ENCODE peak calls at places on chromosome 11, in five cellular contexts. J is ovary, I is testis, L is breast epithelium, V is NB4. D is an unnamed sample.

GRCh38 chr11:108432783-108433182 is 34.5 kb downstream of the C11orf65 start:
- DNase-seq in J (no peak), I (no peak), L (no peak), V (no peak), D (no peak)

GRCh38 chr11:34790620-34791019 is 125.6 kb downstream of the APIP start:
- DNase-seq in J (no peak), I (no peak), L (no peak), V (peak), D (no peak)

GRCh38 chr11:44308256-44308922 is 1.6 kb downstream of the ALX4 start:
- DNase-seq in J (no peak), I (no peak), L (no peak), V (no peak), D (no peak)

GRCh38 chr11:131672191-131672590 is 301.8 kb downstream of the NTM start:
- DNase-seq in J (peak), I (no peak), L (no peak), V (no peak), D (no peak)

GRCh38 chr11:113341388-113342165 is 27.2 kb downstream of the TTC12 start:
- DNase-seq in J (no peak), I (no peak), L (no peak), V (no peak), D (no peak)

GRCh38 chr11:128422576-128423370 is 164.6 kb downstream of the ETS1 start:
- DNase-seq in J (no peak), I (no peak), L (no peak), V (peak), D (no peak)

GRCh38 chr11:2473361-2474058 is 28.7 kb downstream of the KCNQ1 start:
- DNase-seq in J (no peak), I (no peak), L (no peak), V (no peak), D (no peak)

GRCh38 chr11:86931059-86931964 is 23.9 kb downstream of the FZD4 start:
- DNase-seq in J (no peak), I (no peak), L (no peak), V (no peak), D (no peak)

GRCh38 chr11:13958596-13958995 is 3.9 kb upstream of the SPON1 start:
- DNase-seq in J (no peak), I (no peak), L (no peak), V (no peak), D (no peak)

GRCh38 chr11:19441752-19442553 is 201.2 kb upstream of the E2F8 start:
- DNase-seq in J (no peak), I (no peak), L (no peak), V (peak), D (peak)

GRCh38 chr11:105032495-105032894 is 2.4 kb downstream of the CASP1 start:
- DNase-seq in J (no peak), I (no peak), L (no peak), V (no peak), D (no peak)

GRCh38 chr11:34466802-34467488 is 28.2 kb downstream of the CAT start:
- DNase-seq in J (no peak), I (no peak), L (no peak), V (no peak), D (no peak)

GRCh38 chr11:114928260-114928870 is 250.0 kb downstream of the NXPE2 start:
- DNase-seq in J (no peak), I (no peak), L (no peak), V (no peak), D (no peak)

GRCh38 chr11:101466352-101466751 is 117.5 kb downstream of the TRPC6 start:
- DNase-seq in J (no peak), I (no peak), L (no peak), V (no peak), D (no peak)

GRCh38 chr11:121451178-121451981 is 734 bp upstream of the SORL1 start:
- DNase-seq in J (no peak), I (no peak), L (no peak), V (peak), D (no peak)

GRCh38 chr11:122235615-122236014 is 119.6 kb upstream of the BLID start:
- DNase-seq in J (no peak), I (no peak), L (no peak), V (no peak), D (no peak)

GRCh38 chr11:88478136-88478785 is 140.7 kb upstream of the CTSC start:
- DNase-seq in J (no peak), I (no peak), L (no peak), V (no peak), D (no peak)

GRCh38 chr11:45607995-45608394 is 57.4 kb downstream of the CHST1 start:
- DNase-seq in J (no peak), I (no peak), L (no peak), V (peak), D (no peak)

GRCh38 chr11:117978982-117979381 is 7.2 kb upstream of the IL10RA start:
- DNase-seq in J (no peak), I (no peak), L (no peak), V (no peak), D (no peak)

GRCh38 chr11:126282361-126282741 is 542 bp upstream of the TIRAP start:
- DNase-seq in J (peak), I (peak), L (no peak), V (no peak), D (no peak)

GRCh38 chr11:134654161-134654915 is 242.3 kb upstream of the B3GAT1 start:
- DNase-seq in J (no peak), I (no peak), L (peak), V (no peak), D (no peak)

GRCh38 chr11:78753297-78753696 is 178.6 kb upstream of the NARS2 start:
- DNase-seq in J (no peak), I (no peak), L (no peak), V (no peak), D (no peak)

GRCh38 chr11:107713009-107713408 is 1.2 kb upstream of the SLN start:
- DNase-seq in J (no peak), I (no peak), L (no peak), V (no peak), D (no peak)

GRCh38 chr11:58513747-58514367 is 6.0 kb upstream of the OR5B21 start:
- DNase-seq in J (no peak), I (peak), L (no peak), V (peak), D (no peak)

GRCh38 chr11:108616549-108616948 is 23.0 kb upstream of the EXPH5 start:
- DNase-seq in J (no peak), I (no peak), L (no peak), V (no peak), D (no peak)

GRCh38 chr11:126140932-126141291 is 70.5 kb downstream of the RPUSD4 start:
- DNase-seq in J (peak), I (peak), L (peak), V (no peak), D (no peak)

GRCh38 chr11:1873048-1873812 is 18.5 kb downstream of the PRR33 start:
- DNase-seq in J (peak), I (no peak), L (no peak), V (no peak), D (no peak)

GRCh38 chr11:18050853-18051252 is 4.8 kb upstream of the TPH1 start:
- DNase-seq in J (no peak), I (no peak), L (no peak), V (peak), D (no peak)

GRCh38 chr11:3183523-3183922 is 18.4 kb upstream of the OSBPL5 start:
- DNase-seq in J (no peak), I (no peak), L (no peak), V (no peak), D (no peak)

GRCh38 chr11:35305670-35306382 is 113.5 kb downstream of the SLC1A2 start:
- DNase-seq in J (no peak), I (no peak), L (no peak), V (peak), D (no peak)

GRCh38 chr11:104075091-104075490 is 38.7 kb downstream of the DDI1 start:
- DNase-seq in J (no peak), I (no peak), L (no peak), V (no peak), D (no peak)

GRCh38 chr11:126645206-126645605 is 289.7 kb downstream of the ST3GAL4 start:
- DNase-seq in J (no peak), I (no peak), L (no peak), V (no peak), D (no peak)

GRCh38 chr11:123550620-123550917 is 103.9 kb downstream of the SCN3B start:
- DNase-seq in J (no peak), I (no peak), L (no peak), V (no peak), D (no peak)

GRCh38 chr11:62400760-62401159 is 18.1 kb upstream of the SCGB1A1 start:
- DNase-seq in J (peak), I (peak), L (peak), V (no peak), D (no peak)

GRCh38 chr11:27497284-27497866 is 9.2 kb downstream of the LIN7C start:
- DNase-seq in J (no peak), I (no peak), L (no peak), V (peak), D (no peak)

GRCh38 chr11:18352581-18352980 is 30.2 kb downstream of the GTF2H1 start:
- DNase-seq in J (no peak), I (no peak), L (no peak), V (no peak), D (no peak)

GRCh38 chr11:104394508-104394907 is 230.6 kb upstream of the PDGFD start:
- DNase-seq in J (no peak), I (no peak), L (no peak), V (no peak), D (no peak)

GRCh38 chr11:123653997-123654565 is 343 bp downstream of the SCN3B start:
- DNase-seq in J (peak), I (peak), L (peak), V (peak), D (no peak)

GRCh38 chr11:132519226-132519860 is 1013.0 kb downstream of the OPCML start:
- DNase-seq in J (no peak), I (no peak), L (no peak), V (no peak), D (no peak)

DNA sequence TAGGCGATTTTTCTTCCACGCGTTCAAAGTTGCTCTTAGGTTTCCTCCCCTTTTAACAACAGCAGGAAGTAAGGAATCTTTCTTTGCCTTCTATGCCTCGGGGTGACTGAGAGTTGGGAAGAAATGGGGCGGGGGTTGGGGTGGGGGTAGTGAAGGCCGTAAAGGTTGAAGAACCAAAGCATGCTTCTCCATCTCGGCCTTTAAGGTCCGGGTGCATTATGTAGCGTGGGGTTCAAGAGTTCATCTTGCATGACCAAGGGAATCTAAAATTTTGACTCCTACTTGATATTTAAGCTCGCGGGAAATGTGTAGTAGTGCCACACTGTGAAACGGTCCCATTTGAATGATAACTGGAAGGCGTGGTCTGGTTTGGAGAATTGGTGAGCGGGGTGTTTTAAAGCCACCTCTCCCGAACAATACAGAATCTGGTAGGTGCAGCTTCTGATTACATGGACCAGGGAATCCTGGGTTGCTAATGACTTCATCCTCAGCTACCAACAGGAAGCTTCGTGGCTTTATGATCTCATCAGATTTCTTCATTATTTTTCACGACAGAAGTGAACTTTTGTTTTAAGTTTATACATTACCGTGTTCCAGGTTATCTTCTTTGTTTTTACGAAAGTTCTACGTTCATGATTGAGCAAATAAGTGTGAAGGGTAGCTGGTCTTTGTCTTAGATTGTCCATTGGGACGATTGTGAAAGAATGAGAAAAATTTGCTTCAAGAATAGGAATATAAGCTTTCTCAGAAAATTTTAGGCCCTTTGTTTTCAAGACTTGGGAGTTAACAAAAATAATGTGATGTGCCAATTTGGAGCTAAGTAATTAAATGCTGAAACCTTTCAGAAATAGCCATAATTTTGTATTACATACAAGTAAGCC is 1.6 kb downstream of the QSER1 start:
- DNase-seq in J (no peak), I (peak), L (peak), V (peak), D (peak)
- TF ChIP-seq POLR2A in J (peak), I (no peak), L (no peak), V (peak), D (no peak)

GRCh38 chr11:64317961-64318693 is at the start of gene PRDX5:
- DNase-seq in J (peak), I (peak), L (peak), V (peak), D (peak)

GRCh38 chr11:64319421-64319761 is 1.5 kb downstream of the PRDX5 start:
- DNase-seq in J (peak), I (no peak), L (no peak), V (peak), D (no peak)

GRCh38 chr11:64314805-64315561 is 2.4 kb downstream of the TRMT112 start:
- DNase-seq in J (peak), I (no peak), L (no peak), V (no peak), D (no peak)

GRCh38 chr11:64318694-64319420 is 936 bp downstream of the PRDX5 start:
- DNase-seq in J (peak), I (no peak), L (no peak), V (no peak), D (no peak)

DNA sequence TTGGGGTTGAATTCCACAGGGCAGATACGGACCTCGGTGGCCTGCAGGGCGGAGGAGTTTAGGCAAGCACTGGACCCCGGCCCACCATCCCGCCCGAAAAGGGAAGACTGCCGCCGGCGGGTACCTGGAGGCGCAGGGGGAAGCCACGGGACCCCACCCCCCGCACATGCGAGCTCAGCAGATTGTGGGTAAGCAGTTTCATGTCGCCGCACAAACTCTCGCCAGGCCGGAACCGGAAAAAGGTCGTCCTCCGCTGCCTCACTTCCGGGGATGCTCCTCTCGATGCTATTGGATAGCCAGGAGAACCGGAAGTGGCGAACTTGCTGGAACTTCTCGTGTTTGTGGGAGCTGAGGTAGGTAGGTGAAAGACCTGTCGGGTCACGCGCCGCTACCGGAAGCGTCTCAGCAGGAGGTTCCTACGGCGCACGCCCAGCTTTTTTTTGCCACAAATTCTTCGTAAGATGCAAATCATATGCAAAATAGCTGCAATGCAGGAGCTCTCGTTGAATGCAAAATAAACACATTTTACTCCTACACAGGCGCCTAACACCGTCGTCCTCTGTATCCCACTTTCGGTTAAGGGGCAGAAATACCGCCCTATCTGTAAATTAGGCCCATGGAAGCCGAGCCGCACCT is at the start of gene TRMT112:
- DNase-seq in J (peak), I (peak), L (peak), V (peak), D (peak)
- TF ChIP-seq POLR2A in J (peak), I (peak), L (peak), V (peak), D (peak)

DNA sequence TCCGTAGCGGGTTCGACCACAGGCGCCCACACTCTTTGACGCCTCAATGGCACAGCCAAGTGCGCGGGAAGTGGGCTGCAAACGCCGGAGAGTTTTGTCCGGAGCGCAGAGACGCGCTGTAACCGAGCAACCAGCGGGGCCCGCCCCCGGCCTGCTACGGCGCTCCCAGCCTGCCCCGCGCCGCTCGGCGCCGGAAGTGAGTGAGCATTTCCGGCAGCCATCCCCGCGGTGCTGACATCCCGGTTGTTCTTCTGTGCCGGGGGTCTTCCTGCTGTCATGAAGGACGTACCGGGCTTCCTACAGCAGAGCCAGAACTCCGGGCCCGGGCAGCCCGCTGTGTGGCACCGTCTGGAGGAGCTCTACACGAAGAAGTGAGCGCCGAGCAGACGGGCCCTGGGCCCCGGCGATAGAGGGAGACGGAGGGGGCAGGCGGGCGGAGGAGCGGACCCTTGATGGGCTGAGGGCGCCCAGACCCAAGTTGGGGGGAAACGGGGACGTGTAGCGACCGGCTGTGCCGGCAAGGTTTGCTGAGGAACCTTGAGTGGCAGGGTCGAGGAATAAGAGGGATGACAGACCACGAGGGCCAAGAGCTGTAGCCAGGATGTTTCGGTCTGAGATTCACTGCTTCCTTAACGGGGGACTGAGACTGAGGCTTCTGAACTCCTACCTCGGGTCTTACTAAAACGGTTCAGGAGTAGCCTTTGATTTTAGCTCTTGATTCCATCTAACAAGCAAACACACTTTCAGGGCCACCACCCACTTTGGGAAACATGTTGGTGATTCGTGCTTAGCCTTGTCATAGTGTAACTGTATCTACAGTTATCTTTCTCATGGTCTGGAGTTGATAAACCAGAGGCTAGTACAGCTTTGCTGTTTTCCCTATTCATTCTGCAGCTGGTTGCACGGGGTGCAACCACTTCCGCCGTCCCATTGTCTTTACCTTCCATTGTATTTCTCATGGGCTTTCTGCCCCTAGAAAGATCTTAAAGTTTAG is at the start of gene PSMD13:
- DNase-seq in J (peak), I (peak), L (peak), V (peak), D (no peak)
- TF ChIP-seq POLR2A in J (peak), I (no peak), L (peak), V (peak), D (peak)

GRCh38 chr11:65861533-65862183 is 1.4 kb downstream of the MUS81 start:
- DNase-seq in J (no peak), I (no peak), L (no peak), V (peak), D (no peak)

GRCh38 chr11:65861165-65861505 is 902 bp downstream of the MUS81 start:
- DNase-seq in J (no peak), I (no peak), L (no peak), V (no peak), D (no peak)

GRCh38 chr11:65859134-65859811 is 960 bp upstream of the MUS81 start:
- DNase-seq in J (peak), I (peak), L (peak), V (peak), D (peak)

GRCh38 chr11:65859812-65860277 is 388 bp upstream of the MUS81 start:
- DNase-seq in J (no peak), I (peak), L (no peak), V (no peak), D (no peak)

GRCh38 chr11:65860278-65861164 is at the start of gene MUS81:
- DNase-seq in J (peak), I (peak), L (peak), V (peak), D (peak)
- TF ChIP-seq POLR2A in J (peak), I (no peak), L (peak), V (peak), D (peak)

GRCh38 chr11:130146797-130147196 is 12.8 kb upstream of the ST14 start:
- DNase-seq in J (no peak), I (peak), L (peak), V (peak), D (no peak)

GRCh38 chr11:130145975-130146776 is 13.4 kb upstream of the ST14 start:
- DNase-seq in J (no peak), I (no peak), L (peak), V (no peak), D (no peak)

GRCh38 chr11:130144129-130144528 is 15.5 kb upstream of the ST14 start:
- DNase-seq in J (no peak), I (no peak), L (no peak), V (no peak), D (no peak)

GRCh38 chr11:130144721-130145327 is 14.8 kb upstream of the ST14 start:
- DNase-seq in J (no peak), I (no peak), L (no peak), V (no peak), D (no peak)

GRCh38 chr11:130145328-130145812 is 14.2 kb upstream of the ST14 start:
- DNase-seq in J (no peak), I (no peak), L (no peak), V (no peak), D (no peak)
- TF ChIP-seq POLR2A in J (no peak), I (no peak), L (no peak), V (no peak), D (no peak)

D was measured in GM12878.